ENCODE peak calls at places on chromosomes 4 and X, in eight cellular contexts. One of them, this sample, is unnamed.

GRCh38 chr4:82848706-82849105 is 42.2 kb downstream of the SEC31A start:
- DNase-seq in endothelial cell of umbilical vein: no peak
- DNase-seq in HCT116: no peak
- DNase-seq in SK-N-SH: no peak
- DNase-seq in HepG2: no peak
- DNase-seq in GM23338: no peak
- DNase-seq in H1: no peak
- DNase-seq in K562: no peak
- DNase-seq in this sample: no peak

GRCh38 chr4:74624351-74625151 is 169.8 kb downstream of the BTC start:
- DNase-seq in endothelial cell of umbilical vein: peak
- DNase-seq in HCT116: peak
- DNase-seq in SK-N-SH: no peak
- DNase-seq in HepG2: peak
- DNase-seq in GM23338: no peak
- DNase-seq in H1: no peak
- DNase-seq in K562: no peak
- DNase-seq in this sample: no peak

GRCh38 chrX:3393581-3394111 is 47.2 kb upstream of the MXRA5 start:
- DNase-seq in endothelial cell of umbilical vein: peak
- DNase-seq in HCT116: no peak
- DNase-seq in SK-N-SH: no peak
- DNase-seq in HepG2: no peak
- DNase-seq in GM23338: no peak
- DNase-seq in H1: no peak
- DNase-seq in K562: no peak
- DNase-seq in this sample: no peak

GRCh38 chrX:117570160-117570559 is 546.5 kb downstream of the KLHL13 start:
- DNase-seq in endothelial cell of umbilical vein: no peak
- DNase-seq in HCT116: no peak
- DNase-seq in SK-N-SH: no peak
- DNase-seq in HepG2: no peak
- DNase-seq in GM23338: no peak
- DNase-seq in H1: no peak
- DNase-seq in K562: no peak
- DNase-seq in this sample: no peak

GRCh38 chr4:180437601-180438000 is 1805.6 kb upstream of the TENM3 start:
- DNase-seq in endothelial cell of umbilical vein: no peak
- DNase-seq in HCT116: no peak
- DNase-seq in SK-N-SH: no peak
- DNase-seq in HepG2: no peak
- DNase-seq in GM23338: no peak
- DNase-seq in H1: no peak
- DNase-seq in K562: no peak
- DNase-seq in this sample: no peak

GRCh38 chrX:139112432-139112831 is 400.9 kb upstream of the FGF13 start:
- DNase-seq in endothelial cell of umbilical vein: no peak
- DNase-seq in HCT116: no peak
- DNase-seq in SK-N-SH: no peak
- DNase-seq in HepG2: no peak
- DNase-seq in GM23338: no peak
- DNase-seq in H1: no peak
- DNase-seq in K562: no peak
- DNase-seq in this sample: no peak

GRCh38 chrX:31658360-31658759 is 586.5 kb upstream of the FTHL17 start:
- DNase-seq in endothelial cell of umbilical vein: peak
- DNase-seq in HCT116: no peak
- DNase-seq in SK-N-SH: peak
- DNase-seq in HepG2: peak
- DNase-seq in GM23338: peak
- DNase-seq in H1: no peak
- DNase-seq in K562: peak
- DNase-seq in this sample: no peak

GRCh38 chr4:7717946-7718490 is 221.6 kb downstream of the AFAP1 start:
- DNase-seq in endothelial cell of umbilical vein: no peak
- DNase-seq in HCT116: no peak
- DNase-seq in SK-N-SH: no peak
- DNase-seq in HepG2: no peak
- DNase-seq in GM23338: no peak
- DNase-seq in H1: no peak
- DNase-seq in K562: no peak
- DNase-seq in this sample: no peak

GRCh38 chr4:122041312-122041711 is 89.5 kb upstream of the TRPC3 start:
- DNase-seq in endothelial cell of umbilical vein: no peak
- DNase-seq in HCT116: no peak
- DNase-seq in SK-N-SH: no peak
- DNase-seq in HepG2: no peak
- DNase-seq in GM23338: no peak
- DNase-seq in H1: no peak
- DNase-seq in K562: no peak
- DNase-seq in this sample: no peak

GRCh38 chr4:138992676-138993075 is 22.9 kb upstream of the NOCT start:
- DNase-seq in endothelial cell of umbilical vein: no peak
- DNase-seq in HCT116: no peak
- DNase-seq in SK-N-SH: no peak
- DNase-seq in HepG2: no peak
- DNase-seq in GM23338: no peak
- DNase-seq in H1: no peak
- DNase-seq in K562: no peak
- DNase-seq in this sample: no peak

GRCh38 chr4:158314756-158315487 is 104.6 kb downstream of the TMEM144 start:
- DNase-seq in endothelial cell of umbilical vein: peak
- DNase-seq in HCT116: no peak
- DNase-seq in SK-N-SH: no peak
- DNase-seq in HepG2: no peak
- DNase-seq in GM23338: no peak
- DNase-seq in H1: no peak
- DNase-seq in K562: no peak
- DNase-seq in this sample: no peak

GRCh38 chr4:78710536-78710935 is 65.6 kb upstream of the BMP2K start:
- DNase-seq in endothelial cell of umbilical vein: no peak
- DNase-seq in HCT116: peak
- DNase-seq in SK-N-SH: no peak
- DNase-seq in HepG2: no peak
- DNase-seq in GM23338: no peak
- DNase-seq in H1: no peak
- DNase-seq in K562: no peak
- DNase-seq in this sample: no peak

GRCh38 chr4:1451106-1451751 is 45.0 kb upstream of the NKX1-1 start:
- DNase-seq in endothelial cell of umbilical vein: no peak
- DNase-seq in HCT116: no peak
- DNase-seq in SK-N-SH: peak
- DNase-seq in HepG2: no peak
- DNase-seq in GM23338: no peak
- DNase-seq in H1: no peak
- DNase-seq in K562: no peak
- DNase-seq in this sample: no peak

GRCh38 chr4:86032476-86033022 is 327.3 kb downstream of the MAPK10 start:
- DNase-seq in endothelial cell of umbilical vein: no peak
- DNase-seq in HCT116: no peak
- DNase-seq in SK-N-SH: peak
- DNase-seq in HepG2: no peak
- DNase-seq in GM23338: no peak
- DNase-seq in H1: no peak
- DNase-seq in K562: no peak
- DNase-seq in this sample: no peak

GRCh38 chrX:153643431-153644351 is 3.3 kb upstream of the DUSP9 start:
- DNase-seq in endothelial cell of umbilical vein: no peak
- DNase-seq in HCT116: no peak
- DNase-seq in SK-N-SH: peak
- DNase-seq in HepG2: no peak
- DNase-seq in GM23338: peak
- DNase-seq in H1: no peak
- DNase-seq in K562: peak
- DNase-seq in this sample: no peak
- TF ChIP-seq POLR2AphosphoS5 in endothelial cell of umbilical vein: no peak
- TF ChIP-seq POLR2AphosphoS5 in HCT116: no peak
- TF ChIP-seq POLR2AphosphoS5 in SK-N-SH: no peak
- TF ChIP-seq POLR2AphosphoS5 in HepG2: no peak
- TF ChIP-seq POLR2AphosphoS5 in GM23338: no peak
- TF ChIP-seq POLR2AphosphoS5 in H1: no peak
- TF ChIP-seq POLR2AphosphoS5 in K562: no peak
- TF ChIP-seq POLR2AphosphoS5 in this sample: no peak

GRCh38 chr4:42359686-42360085 is 37.6 kb upstream of the SHISA3 start:
- DNase-seq in endothelial cell of umbilical vein: peak
- DNase-seq in HCT116: no peak
- DNase-seq in SK-N-SH: no peak
- DNase-seq in HepG2: no peak
- DNase-seq in GM23338: no peak
- DNase-seq in H1: no peak
- DNase-seq in K562: no peak
- DNase-seq in this sample: no peak
- H3K4me2 ChIP-seq in endothelial cell of umbilical vein: peak
- H3K4me2 ChIP-seq in HCT116: no peak
- H3K4me2 ChIP-seq in SK-N-SH: peak
- H3K4me2 ChIP-seq in HepG2: no peak
- H3K4me2 ChIP-seq in GM23338: no peak
- H3K4me2 ChIP-seq in H1: no peak
- H3K4me2 ChIP-seq in K562: no peak
- H3K4me2 ChIP-seq in this sample: no peak

DNA sequence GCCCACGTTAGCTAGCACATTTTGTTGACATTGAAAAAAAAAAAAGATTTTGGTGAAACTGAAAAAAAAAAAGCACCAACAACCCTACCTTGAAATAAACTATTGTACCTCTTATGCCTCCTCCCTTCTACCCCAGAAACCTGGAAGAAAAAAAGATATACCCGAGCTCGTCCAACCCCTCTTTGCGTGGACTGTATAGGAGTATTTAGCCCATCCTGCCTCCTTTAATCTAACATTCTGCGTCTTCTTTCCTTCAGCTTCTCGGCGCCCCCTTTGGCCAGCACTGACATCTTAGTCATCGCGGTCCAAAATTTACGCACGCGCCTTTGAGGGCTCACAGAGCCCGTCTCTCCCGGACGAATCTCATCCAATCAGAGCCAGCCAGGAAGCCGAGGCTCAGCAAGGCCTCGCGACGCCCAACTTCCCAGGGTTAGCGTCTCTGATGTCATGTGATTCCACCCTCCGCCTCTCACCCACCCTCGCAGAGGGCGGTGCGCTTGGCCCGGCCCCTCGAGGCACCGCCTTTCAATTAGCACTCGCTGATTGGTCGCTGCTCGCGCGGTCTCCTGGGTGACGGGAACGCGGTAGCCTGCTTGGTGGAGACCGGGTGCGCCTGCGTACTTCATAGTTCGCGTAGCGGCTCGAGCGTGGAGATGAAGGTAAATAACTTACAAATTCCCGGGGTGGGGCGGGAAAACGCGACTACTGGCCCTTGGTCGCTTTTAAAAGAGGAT is at the start of gene WDR19:
- DNase-seq in endothelial cell of umbilical vein: peak
- DNase-seq in HCT116: peak
- DNase-seq in SK-N-SH: peak
- DNase-seq in HepG2: peak
- DNase-seq in GM23338: peak
- DNase-seq in H1: peak
- DNase-seq in K562: peak
- DNase-seq in this sample: peak
- TF ChIP-seq POLR2AphosphoS5 in endothelial cell of umbilical vein: no peak
- TF ChIP-seq POLR2AphosphoS5 in HCT116: peak
- TF ChIP-seq POLR2AphosphoS5 in SK-N-SH: peak
- TF ChIP-seq POLR2AphosphoS5 in HepG2: peak
- TF ChIP-seq POLR2AphosphoS5 in GM23338: peak
- TF ChIP-seq POLR2AphosphoS5 in H1: no peak
- TF ChIP-seq POLR2AphosphoS5 in K562: no peak
- TF ChIP-seq POLR2AphosphoS5 in this sample: peak

DNA sequence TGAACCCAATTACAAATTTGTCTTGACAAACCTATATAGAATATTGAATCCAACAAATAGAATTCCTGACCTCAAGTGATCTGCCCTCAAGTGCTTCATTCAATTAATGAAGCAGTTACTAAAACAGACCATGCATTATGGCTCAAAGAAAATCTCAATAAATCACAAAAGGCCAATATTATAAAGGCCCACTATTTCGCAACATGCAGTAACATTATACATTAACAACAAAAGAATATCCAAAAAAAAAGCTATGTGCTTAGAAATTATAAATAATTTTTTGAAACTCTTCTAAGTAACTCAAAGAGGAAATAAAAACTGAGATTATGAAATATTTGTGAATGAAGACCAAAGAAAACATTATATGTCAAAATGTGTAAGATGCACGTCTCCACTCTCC is 177.7 kb downstream of the ZNF674 start:
- DNase-seq in endothelial cell of umbilical vein: no peak
- DNase-seq in HCT116: no peak
- DNase-seq in SK-N-SH: no peak
- DNase-seq in HepG2: no peak
- DNase-seq in GM23338: no peak
- DNase-seq in H1: no peak
- DNase-seq in K562: no peak
- DNase-seq in this sample: no peak
- H3K4me2 ChIP-seq in endothelial cell of umbilical vein: no peak
- H3K4me2 ChIP-seq in HCT116: no peak
- H3K4me2 ChIP-seq in SK-N-SH: no peak
- H3K4me2 ChIP-seq in HepG2: no peak
- H3K4me2 ChIP-seq in GM23338: no peak
- H3K4me2 ChIP-seq in H1: no peak
- H3K4me2 ChIP-seq in K562: no peak
- H3K4me2 ChIP-seq in this sample: no peak

GRCh38 chr4:94014484-94015136 is 186.1 kb downstream of the ATOH1 start:
- DNase-seq in endothelial cell of umbilical vein: no peak
- DNase-seq in HCT116: no peak
- DNase-seq in SK-N-SH: no peak
- DNase-seq in HepG2: no peak
- DNase-seq in GM23338: no peak
- DNase-seq in H1: no peak
- DNase-seq in K562: no peak
- DNase-seq in this sample: no peak
- TF ChIP-seq POLR2AphosphoS5 in endothelial cell of umbilical vein: no peak
- TF ChIP-seq POLR2AphosphoS5 in HCT116: no peak
- TF ChIP-seq POLR2AphosphoS5 in SK-N-SH: no peak
- TF ChIP-seq POLR2AphosphoS5 in HepG2: no peak
- TF ChIP-seq POLR2AphosphoS5 in GM23338: no peak
- TF ChIP-seq POLR2AphosphoS5 in H1: no peak
- TF ChIP-seq POLR2AphosphoS5 in K562: no peak
- TF ChIP-seq POLR2AphosphoS5 in this sample: no peak

GRCh38 chr4:113289736-113290135 is 240.3 kb downstream of the ANK2 start:
- DNase-seq in endothelial cell of umbilical vein: no peak
- DNase-seq in HCT116: no peak
- DNase-seq in SK-N-SH: no peak
- DNase-seq in HepG2: no peak
- DNase-seq in GM23338: no peak
- DNase-seq in H1: no peak
- DNase-seq in K562: no peak
- DNase-seq in this sample: no peak
- H3K4me2 ChIP-seq in endothelial cell of umbilical vein: no peak
- H3K4me2 ChIP-seq in HCT116: no peak
- H3K4me2 ChIP-seq in SK-N-SH: no peak
- H3K4me2 ChIP-seq in HepG2: no peak
- H3K4me2 ChIP-seq in GM23338: no peak
- H3K4me2 ChIP-seq in H1: no peak
- H3K4me2 ChIP-seq in K562: no peak
- H3K4me2 ChIP-seq in this sample: no peak